ENCODE peak calls at places on chromosome 14, in five cellular contexts. J, B, F, D and W are unnamed samples.
A peak's percentile ranks its signal among the peaks of the same experiment; 100 is the strongest.

GRCh38 chr14:105927661-105928060 is 401.3 kb downstream of the TMEM121 start:
- DNase-seq in B (no peak), D (no peak), F (no peak), J (no peak), W (no peak)

GRCh38 chr14:72898448-72898847 is 4.5 kb upstream of the DPF3 start:
- DNase-seq in D (no peak), J (no peak), B (no peak), F (no peak), W (no peak)

GRCh38 chr14:83483063-83483462 is 1949.4 kb upstream of the SEL1L start:
- DNase-seq in F (no peak), D (no peak), J (no peak), B (peak; percentile 55), W (peak; percentile 35)

GRCh38 chr14:91202234-91202974 is 42.1 kb downstream of the GPR68 start:
- DNase-seq in J (no peak), B (peak; percentile 72), D (no peak), F (peak; percentile 42), W (no peak)

GRCh38 chr14:61965030-61965745 is 203.0 kb downstream of the SNAPC1 start:
- DNase-seq in B (peak; percentile 80), D (no peak), F (no peak), J (no peak), W (peak; percentile 98)

GRCh38 chr14:69657961-69658360 is 46.6 kb downstream of the SUSD6 start:
- DNase-seq in B (no peak), D (no peak), J (peak; percentile 46), F (no peak), W (no peak)

GRCh38 chr14:74549588-74549987 is 56.0 kb downstream of the ISCA2 start:
- DNase-seq in F (no peak), J (no peak), B (no peak), D (no peak), W (peak; percentile 24)

GRCh38 chr14:46580941-46581671 is 70.5 kb downstream of the RPL10L start:
- DNase-seq in D (peak; percentile 2), B (peak; percentile 62), F (peak; percentile 29), J (peak; percentile 38), W (peak; percentile 47)

GRCh38 chr14:87046960-87047359 is 946.0 kb downstream of the GALC start:
- DNase-seq in J (no peak), D (no peak), F (no peak), B (no peak), W (no peak)

GRCh38 chr14:84036863-84037262 is 1493.1 kb upstream of the FLRT2 start:
- DNase-seq in B (peak; percentile 81), J (no peak), D (no peak), F (no peak), W (no peak)

GRCh38 chr14:33791971-33792370 is 158.9 kb downstream of the EGLN3 start:
- DNase-seq in D (no peak), F (no peak), B (no peak), J (no peak), W (no peak)

GRCh38 chr14:58082011-58082410 is 70.0 kb downstream of the ARMH4 start:
- DNase-seq in B (peak; percentile 41), J (no peak), F (no peak), D (no peak), W (no peak)

GRCh38 chr14:64818151-64818550 is 61.6 kb downstream of the SPTB start:
- DNase-seq in J (no peak), D (no peak), F (no peak), B (no peak), W (no peak)

GRCh38 chr14:77203611-77204456 is 22.2 kb downstream of the TMEM63C start:
- DNase-seq in B (no peak), F (no peak), J (no peak), D (no peak), W (no peak)

GRCh38 chr14:41380017-41380416 is 226.7 kb upstream of the LRFN5 start:
- DNase-seq in F (no peak), J (no peak), D (no peak), B (no peak), W (no peak)

GRCh38 chr14:63745858-63746425 is 18.1 kb upstream of the SGPP1 start:
- DNase-seq in D (no peak), F (no peak), J (no peak), B (no peak), W (no peak)

GRCh38 chr14:74459289-74459946 is 33.4 kb upstream of the SYNDIG1L start:
- DNase-seq in B (peak; percentile 76), F (peak; percentile 24), J (peak; percentile 76), D (peak; percentile 33), W (peak; percentile 20)

GRCh38 chr14:58768977-58769376 is 131.2 kb downstream of the DACT1 start:
- DNase-seq in B (no peak), D (peak; percentile 51), F (no peak), J (peak; percentile 69), W (no peak)

DNA sequence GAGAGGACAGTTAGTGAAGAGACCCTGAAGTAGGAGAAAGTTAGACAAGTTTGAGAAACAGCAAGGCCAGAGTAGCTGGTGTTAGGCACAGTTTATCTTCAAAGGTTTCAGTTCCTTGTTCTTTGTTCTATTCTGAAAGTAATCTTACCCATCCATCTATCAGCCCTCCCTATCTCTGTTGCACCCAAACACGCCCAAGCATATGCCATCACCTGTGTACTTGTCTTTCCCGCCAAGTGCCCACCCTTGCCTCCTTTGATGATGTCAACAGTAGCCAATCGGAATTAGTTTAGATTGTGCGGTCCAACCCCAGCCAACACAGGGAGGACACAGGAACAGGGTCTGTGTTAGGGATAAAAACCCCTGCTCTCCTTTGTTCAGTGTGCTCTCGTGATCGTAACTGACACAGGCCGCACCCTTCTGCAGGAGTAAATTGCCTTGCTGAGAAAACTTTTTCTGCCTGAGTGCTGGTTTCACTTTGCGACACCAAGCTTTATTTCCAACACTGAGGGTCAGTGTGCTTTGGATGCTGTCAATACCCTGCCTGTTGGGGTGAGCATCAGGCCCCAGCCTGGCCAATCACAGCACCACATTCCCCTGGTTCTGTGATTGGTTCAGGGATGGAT is 4.7 kb upstream of the TMEM229B start:
- DNase-seq in B (no peak), D (no peak), F (no peak), J (no peak), W (no peak)
- H2BK12ac ChIP-seq in B (no peak overlapping the region), D (peak overlapping the region; percentile 27), F (no peak overlapping the region), J (no peak overlapping the region), W (no peak overlapping the region)

GRCh38 chr14:68405959-68406358 is 386.9 kb downstream of the ZFP36L1 start:
- DNase-seq in B (no peak), D (no peak), J (no peak), F (no peak), W (peak; percentile 52)

GRCh38 chr14:68404652-68405183 is 388.1 kb downstream of the ZFP36L1 start:
- DNase-seq in D (no peak), J (no peak), B (no peak), F (no peak), W (peak; percentile 91)

GRCh38 chr14:68403191-68403781 is 389.6 kb downstream of the ZFP36L1 start:
- DNase-seq in B (no peak), J (no peak), F (no peak), D (no peak), W (peak; percentile 96)

GRCh38 chr14:68402525-68403101 is 390.3 kb downstream of the ZFP36L1 start:
- DNase-seq in F (no peak), D (no peak), B (no peak), J (no peak), W (peak; percentile 39)

DNA sequence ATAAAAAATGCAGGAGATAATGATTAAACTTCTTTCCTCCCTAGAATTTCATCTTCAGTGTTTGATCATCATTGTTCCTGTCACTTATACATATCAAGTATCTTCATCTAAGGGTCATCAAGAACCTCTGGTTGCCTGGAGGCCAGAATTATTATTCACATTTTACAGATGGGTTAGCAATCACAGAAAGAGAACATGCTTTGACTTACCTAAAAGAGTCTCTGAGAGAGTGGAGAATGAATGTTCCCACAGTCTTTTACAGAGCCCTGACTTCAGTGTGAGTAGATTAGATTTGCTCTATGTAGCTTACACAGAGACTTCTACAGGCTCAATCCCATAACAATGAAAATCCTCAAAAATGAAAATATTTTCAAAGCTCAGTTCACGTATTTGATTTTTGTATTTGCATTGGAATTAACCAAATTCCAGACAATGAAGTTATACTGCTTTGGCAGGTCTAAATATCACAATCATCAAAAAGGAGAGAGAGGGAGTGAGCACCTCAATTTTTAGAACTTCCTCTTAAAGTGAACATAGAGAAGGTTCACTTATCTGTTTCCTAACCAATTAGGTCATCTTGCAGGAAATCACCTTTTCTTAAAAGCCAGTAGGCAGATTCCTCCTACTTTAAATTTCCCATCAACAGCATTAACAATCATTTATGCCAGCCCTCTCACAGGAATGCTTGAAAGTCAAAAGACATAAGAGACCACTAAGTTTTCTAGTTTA is 388.9 kb downstream of the ZFP36L1 start:
- DNase-seq in B (no peak), D (no peak), F (no peak), J (no peak), W (peak; percentile 22)
- H2BK12ac ChIP-seq in B (no peak overlapping the region), D (no peak overlapping the region), F (no peak overlapping the region), J (no peak overlapping the region), W (no peak overlapping the region)

GRCh38 chr14:26023967-26024366 is 573.9 kb downstream of the NOVA1 start:
- DNase-seq in D (no peak), J (no peak), B (no peak), F (no peak), W (no peak)

GRCh38 chr14:26021759-26022158 is 576.1 kb downstream of the NOVA1 start:
- DNase-seq in B (no peak), F (no peak), J (no peak), D (no peak), W (no peak)

GRCh38 chr14:26032348-26032747 is 565.5 kb downstream of the NOVA1 start:
- DNase-seq in F (no peak), J (no peak), D (no peak), B (no peak), W (no peak)

DNA sequence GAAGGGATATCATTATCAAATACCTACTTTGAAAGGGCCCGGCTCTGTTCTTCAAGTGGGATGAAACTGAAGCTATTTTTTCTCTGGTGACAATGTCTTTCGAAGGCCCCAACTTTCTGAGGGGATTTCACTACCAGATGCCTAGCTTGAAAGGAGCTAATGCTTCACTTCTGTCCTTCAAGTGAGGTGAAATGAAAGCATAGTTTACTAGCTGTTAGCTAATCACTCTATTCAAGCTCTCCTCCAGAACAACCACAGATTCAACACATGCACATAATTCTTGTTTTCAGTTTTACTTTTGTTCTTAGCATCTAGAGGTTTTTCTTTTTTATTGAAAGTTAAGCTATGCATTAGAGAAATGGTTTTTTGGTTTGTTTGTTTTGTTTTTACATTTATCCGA is 571.4 kb downstream of the NOVA1 start:
- DNase-seq in J (no peak), F (no peak), B (no peak), D (no peak), W (no peak)
- H2BK12ac ChIP-seq in J (no peak overlapping the region), F (no peak overlapping the region), B (no peak overlapping the region), D (no peak overlapping the region), W (no peak overlapping the region)

DNA sequence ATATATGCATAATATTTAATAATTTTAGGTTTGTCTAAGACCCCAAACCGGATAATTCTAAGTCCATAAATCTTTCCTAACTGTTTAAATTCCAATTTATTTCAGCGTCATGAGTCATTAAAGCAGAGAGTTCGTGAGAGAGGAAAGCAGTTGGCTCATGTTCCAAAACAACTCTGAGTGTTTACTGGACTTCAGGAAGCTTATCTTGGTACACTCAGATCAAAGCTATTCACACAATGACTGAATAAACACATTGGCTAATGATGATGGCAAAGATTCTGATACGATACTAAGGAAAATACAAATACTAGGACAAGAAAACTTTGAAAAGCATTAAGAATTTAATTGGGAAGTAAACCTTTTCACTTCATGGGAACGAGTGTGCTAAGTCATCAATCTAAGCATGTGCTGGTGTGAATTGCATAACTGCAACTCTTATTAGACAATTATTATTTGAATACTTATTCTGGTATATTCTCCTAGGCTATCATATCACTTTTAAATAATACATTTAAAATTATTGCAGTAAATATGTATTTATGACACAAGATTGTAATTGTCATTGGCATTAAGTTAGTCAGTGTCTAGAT is 34.8 kb upstream of the CLEC14A start:
- DNase-seq in B (peak; percentile 96), F (no peak), J (no peak), D (no peak), W (peak; percentile 14)
- H2BK12ac ChIP-seq in B (no peak overlapping the region), F (no peak overlapping the region), J (no peak overlapping the region), D (no peak overlapping the region), W (no peak overlapping the region)